ENCODE peak calls at places on chromosome 10, in four cellular contexts. U, E, S and J are unnamed samples.

GRCh38 chr10:45419673-45420020 is 45.6 kb downstream of the ALOX5 start:
- DNase-seq in U (peak; percentile 32), E (no peak), S (no peak), J (no peak)

GRCh38 chr10:102633282-102633681 is 11.0 kb upstream of the TRIM8 start:
- DNase-seq in U (no peak), E (no peak), S (no peak), J (no peak)

GRCh38 chr10:119283818-119284217 is 76.4 kb downstream of the GRK5 start:
- DNase-seq in U (no peak), E (peak; percentile 75), S (no peak), J (no peak)

GRCh38 chr10:31321396-31321941 is 2.5 kb downstream of the ZEB1 start:
- DNase-seq in U (no peak), E (peak; percentile 6), S (no peak), J (no peak)

GRCh38 chr10:7720478-7720877 is 17.4 kb downstream of the ITIH2 start:
- DNase-seq in U (no peak), E (no peak), S (no peak), J (no peak)

GRCh38 chr10:86292462-86293322 is 73.9 kb downstream of the GRID1 start:
- DNase-seq in U (no peak), E (no peak), S (no peak), J (no peak)

GRCh38 chr10:89494615-89495014 is 40.8 kb downstream of the SLC16A12 start:
- DNase-seq in U (no peak), E (no peak), S (no peak), J (no peak)

GRCh38 chr10:128051548-128051947 is 74.7 kb downstream of the MKI67 start:
- DNase-seq in U (no peak), E (no peak), S (no peak), J (no peak)

GRCh38 chr10:64458341-64458740 is 937.1 kb downstream of the REEP3 start:
- DNase-seq in U (no peak), E (no peak), S (no peak), J (no peak)